ENCODE peak calls at places on chromosome 15, in ten cellular contexts. Y is neural progenitor cell; M is GM23338; A is left lung; P is fibroblast of lung; Z is testis; E is CD8-positive, alpha-beta T cell; C is HCT116; R is breast epithelium; L is OCI-LY7. S is an unnamed sample.

GRCh38 chr15:68768321-68768720 is 52.4 kb downstream of the ANP32A start:
- DNase-seq in Z (no peak), A (no peak), E (no peak), M (no peak), R (no peak), P (peak), Y (no peak), L (no peak), C (no peak), S (no peak)

GRCh38 chr15:50151468-50151867 is 30.5 kb upstream of the SLC27A2 start:
- DNase-seq in R (no peak), P (no peak), Y (no peak), L (no peak), Z (no peak), E (no peak), C (no peak), A (no peak), M (no peak), S (no peak)

GRCh38 chr15:25725758-25726157 is 137.4 kb downstream of the ATP10A start:
- DNase-seq in L (no peak), M (no peak), Z (peak), R (no peak), C (no peak), Y (no peak), A (no peak), E (no peak), P (no peak), S (no peak)

GRCh38 chr15:34038023-34038403 is 991 bp downstream of the AVEN start:
- DNase-seq in Y (no peak), M (no peak), R (no peak), A (no peak), P (no peak), Z (no peak), L (no peak), C (no peak), E (no peak), S (no peak)

GRCh38 chr15:47374222-47374621 is 343.1 kb upstream of the SEMA6D start:
- DNase-seq in C (no peak), E (no peak), L (no peak), R (no peak), M (peak), Z (no peak), A (no peak), P (peak), Y (no peak), S (peak)

GRCh38 chr15:67031321-67031720 is 34.1 kb upstream of the SMAD3 start:
- DNase-seq in R (no peak), P (no peak), M (no peak), Y (no peak), E (no peak), A (no peak), Z (no peak), C (no peak), L (no peak), S (no peak)

GRCh38 chr15:56215769-56216168 is 27.9 kb downstream of the RFX7 start:
- DNase-seq in C (no peak), A (no peak), Y (no peak), P (peak), E (no peak), Z (no peak), R (no peak), M (peak), L (no peak), S (no peak)

GRCh38 chr15:48925714-48926223 is 38.0 kb downstream of the SHC4 start:
- DNase-seq in Z (no peak), E (no peak), A (no peak), P (peak), C (peak), M (no peak), R (no peak), Y (no peak), L (no peak), S (no peak)

GRCh38 chr15:79244876-79245275 is 37.6 kb upstream of the ANKRD34C start:
- DNase-seq in E (no peak), Z (no peak), R (no peak), P (no peak), M (no peak), L (no peak), A (no peak), C (no peak), Y (no peak), S (no peak)

GRCh38 chr15:86743283-86743903 is 663.7 kb downstream of the AGBL1 start:
- DNase-seq in R (no peak), E (peak), M (peak), P (no peak), Z (peak), Y (peak), A (no peak), L (peak), C (no peak), S (peak)

GRCh38 chr15:79896131-79896633 is 632 bp downstream of the MTHFS start:
- DNase-seq in Z (no peak), A (no peak), Y (peak), E (peak), C (no peak), R (no peak), P (no peak), M (no peak), L (no peak), S (no peak)

GRCh38 chr15:84905016-84905916 is 20.8 kb downstream of the SLC28A1 start:
- DNase-seq in R (no peak), Y (no peak), C (no peak), E (no peak), M (no peak), Z (no peak), A (no peak), L (no peak), P (no peak), S (no peak)

GRCh38 chr15:72859023-72859756 is 75.6 kb upstream of the ADPGK start:
- DNase-seq in P (no peak), Z (no peak), A (no peak), C (no peak), R (no peak), M (no peak), Y (no peak), E (no peak), L (no peak), S (peak)

GRCh38 chr15:66850078-66850991 is 148.3 kb downstream of the SMAD6 start:
- DNase-seq in Y (no peak), A (no peak), C (no peak), Z (peak), M (no peak), R (no peak), L (peak), P (no peak), E (no peak), S (no peak)

GRCh38 chr15:48459571-48460461 is 128.6 kb downstream of the DUT start:
- DNase-seq in A (no peak), E (no peak), P (peak), Z (no peak), M (no peak), Y (no peak), R (no peak), C (peak), L (no peak), S (no peak)

GRCh38 chr15:82585072-82585471 is 44.8 kb upstream of the RPS17 start:
- DNase-seq in R (no peak), Z (no peak), M (peak), L (no peak), E (no peak), Y (no peak), P (peak), C (no peak), A (no peak), S (no peak)

GRCh38 chr15:65902373-65902772 is 33.1 kb downstream of the RAB11A start:
- DNase-seq in L (peak), Y (no peak), Z (peak), E (no peak), C (peak), A (peak), P (no peak), M (peak), R (no peak), S (no peak)

GRCh38 chr15:70935631-70936030 is 43.0 kb downstream of the LRRC49 start:
- DNase-seq in L (no peak), R (no peak), A (no peak), C (no peak), E (no peak), M (peak), Z (no peak), P (no peak), Y (no peak), S (no peak)

GRCh38 chr15:75669879-75670212 is 22.1 kb downstream of the SNX33 start:
- DNase-seq in R (no peak), C (no peak), Y (no peak), L (no peak), M (no peak), Z (no peak), A (no peak), E (no peak), P (no peak), S (no peak)

GRCh38 chr15:97981058-97981457 is 20.6 kb downstream of the ARRDC4 start:
- DNase-seq in E (no peak), R (no peak), A (no peak), M (no peak), C (no peak), P (no peak), Z (no peak), L (no peak), Y (no peak), S (no peak)

GRCh38 chr15:98330692-98331435 is 317.5 kb upstream of the IGF1R start:
- DNase-seq in Y (no peak), M (no peak), C (no peak), R (no peak), L (no peak), E (no peak), A (no peak), Z (no peak), P (no peak), S (no peak)

GRCh38 chr15:44295909-44296420 is 7.4 kb downstream of the GOLM2 start:
- DNase-seq in Y (no peak), A (no peak), E (no peak), Z (no peak), L (no peak), R (no peak), M (no peak), C (no peak), P (peak), S (no peak)

GRCh38 chr15:80611543-80612080 is 83.5 kb upstream of the ABHD17C start:
- DNase-seq in R (no peak), P (no peak), Z (no peak), M (no peak), L (no peak), A (no peak), Y (peak), C (no peak), E (no peak), S (no peak)

GRCh38 chr15:67157779-67158366 is 92.5 kb downstream of the SMAD3 start:
- DNase-seq in R (no peak), L (no peak), Y (no peak), P (no peak), Z (no peak), C (no peak), M (no peak), E (no peak), A (no peak), S (no peak)

GRCh38 chr15:51367322-51367976 is 26.0 kb downstream of the GLDN start:
- DNase-seq in A (no peak), P (no peak), Z (peak), C (no peak), E (no peak), M (no peak), Y (peak), R (no peak), L (no peak), S (peak)

GRCh38 chr15:90063733-90064247 is 38.5 kb downstream of the IDH2 start:
- DNase-seq in E (no peak), Y (no peak), C (no peak), A (peak), P (no peak), Z (peak), L (no peak), R (no peak), M (no peak), S (no peak)

GRCh38 chr15:79283252-79284048 is 928 bp downstream of the ANKRD34C start:
- DNase-seq in R (no peak), C (no peak), L (no peak), Z (peak), E (no peak), Y (peak), M (peak), P (peak), A (peak), S (no peak)

GRCh38 chr15:92886815-92887214 is 13.3 kb upstream of the CHD2 start:
- DNase-seq in A (no peak), C (no peak), Z (no peak), P (no peak), Y (no peak), L (no peak), M (no peak), R (no peak), E (no peak), S (no peak)
- H3K4me3 ChIP-seq in A (peak), C (no peak), Z (no peak), P (peak), Y (peak), L (no peak), M (no peak), R (peak), E (peak), S (no peak)

DNA sequence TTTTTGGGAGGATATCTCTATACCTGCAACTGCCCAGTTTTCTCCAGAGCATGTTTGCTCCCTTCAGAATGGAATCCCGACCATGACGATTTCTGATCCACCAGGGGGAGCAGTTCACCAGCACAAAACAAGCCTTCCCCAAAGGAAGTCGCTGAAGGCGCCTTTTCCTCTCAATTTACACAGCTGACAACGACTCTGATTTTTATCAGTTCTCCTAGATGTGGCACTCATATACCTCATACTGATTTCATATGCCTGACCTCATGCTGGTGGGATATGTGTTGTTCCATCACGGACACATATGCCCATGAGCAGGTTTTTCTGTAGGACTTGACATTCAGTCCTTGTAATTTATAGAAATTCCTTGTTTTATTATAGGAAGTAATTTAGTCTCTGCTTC is 1028.2 kb downstream of the MCTP2 start:
- DNase-seq in R (no peak), M (peak), Z (peak), P (peak), A (no peak), C (peak), L (peak), E (peak), Y (peak), S (peak)
- H3K27ac ChIP-seq in R (peak), M (no peak), Z (peak), P (no peak), A (peak), C (no peak), L (no peak), E (no peak), Y (no peak), S (no peak)

DNA sequence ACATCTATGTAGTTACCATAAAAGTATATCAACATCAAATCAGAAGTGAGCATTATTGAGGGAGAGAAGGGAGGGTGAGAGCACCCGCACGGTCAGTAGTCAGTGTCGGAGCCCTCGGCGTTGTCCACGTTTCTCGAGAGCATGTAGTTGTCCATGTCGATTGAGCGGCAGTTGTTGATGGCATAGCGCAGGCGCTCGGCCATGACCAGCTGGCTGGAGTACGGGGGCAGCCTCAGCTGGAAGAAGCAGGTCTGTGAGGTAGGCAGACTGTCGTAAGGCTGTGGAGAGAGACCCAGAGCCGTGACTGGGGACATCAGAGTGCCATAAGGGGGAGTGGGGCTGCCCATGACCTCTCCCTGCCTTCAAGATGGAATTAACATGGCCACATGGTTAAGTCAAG is 11.8 kb downstream of the FBXL22 start:
- DNase-seq in R (no peak), Y (no peak), C (no peak), A (no peak), P (no peak), L (no peak), M (no peak), Z (no peak), E (no peak), S (no peak)
- H3K4me3 ChIP-seq in R (no peak), Y (no peak), C (no peak), A (no peak), P (no peak), L (no peak), M (no peak), Z (no peak), E (no peak), S (no peak)

GRCh38 chr15:41018534-41018933 is 65.3 kb downstream of the CHAC1 start:
- DNase-seq in C (no peak), M (peak), A (no peak), R (no peak), Z (peak), L (no peak), E (no peak), Y (peak), P (peak), S (no peak)

GRCh38 chr15:41013698-41014414 is 60.6 kb downstream of the CHAC1 start:
- DNase-seq in A (no peak), Z (no peak), Y (no peak), R (no peak), E (no peak), P (peak), M (no peak), L (no peak), C (no peak), S (no peak)

GRCh38 chr15:41020311-41020710 is 67.0 kb downstream of the CHAC1 start:
- DNase-seq in R (no peak), Z (no peak), E (no peak), L (no peak), P (no peak), M (no peak), Y (no peak), C (no peak), A (no peak), S (no peak)

GRCh38 chr15:41019174-41019573 is 65.9 kb downstream of the CHAC1 start:
- DNase-seq in P (no peak), E (no peak), C (no peak), M (no peak), Z (no peak), L (no peak), Y (no peak), R (no peak), A (no peak), S (no peak)

DNA sequence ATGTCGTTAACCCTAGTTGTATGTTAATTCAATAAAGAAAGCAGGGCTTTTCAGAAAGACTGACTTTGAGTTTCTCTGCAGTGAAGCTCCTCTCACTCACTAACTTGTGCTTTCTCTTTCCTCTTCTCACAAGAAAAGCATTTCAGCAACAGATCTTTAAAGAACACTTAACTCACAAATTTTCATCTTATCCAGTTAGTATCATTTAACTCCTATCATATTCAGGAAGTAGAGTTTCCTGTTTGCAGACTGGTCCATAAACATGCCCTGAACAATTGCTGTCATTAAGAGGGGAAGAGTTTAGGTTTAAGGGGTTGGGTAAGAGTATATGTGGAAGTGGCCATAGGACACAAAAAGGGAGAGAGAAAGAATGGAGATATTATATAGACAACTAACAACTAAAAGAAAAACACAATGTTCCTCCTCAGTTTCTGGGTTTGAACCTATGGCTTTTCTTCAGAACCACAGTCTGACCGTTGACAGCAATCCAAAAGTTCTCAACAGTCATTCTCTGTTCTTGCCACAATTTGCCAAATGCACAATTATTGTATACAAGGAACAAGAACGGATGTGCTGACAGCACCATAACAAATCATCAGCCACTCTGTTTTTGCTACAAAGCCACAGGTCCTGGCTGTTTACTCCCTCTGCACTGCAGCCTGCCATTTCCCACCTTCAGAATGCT is 63.9 kb downstream of the CHAC1 start:
- DNase-seq in R (no peak), P (peak), L (no peak), E (no peak), M (no peak), C (no peak), Y (no peak), A (no peak), Z (no peak), S (no peak)
- H3K27ac ChIP-seq in R (no peak), P (no peak), L (no peak), E (no peak), M (no peak), C (no peak), Y (no peak), A (peak), Z (no peak), S (no peak)

GRCh38 chr15:88794001-88794400 is 9.2 kb upstream of the ACAN start:
- DNase-seq in L (no peak), E (no peak), A (no peak), C (no peak), Z (no peak), R (no peak), P (no peak), M (no peak), Y (no peak), S (no peak)
- H3K4me3 ChIP-seq in L (no peak), E (no peak), A (no peak), C (no peak), Z (no peak), R (no peak), P (no peak), M (no peak), Y (no peak), S (no peak)

GRCh38 chr15:57528940-57529565 is 62.7 kb upstream of the MYZAP start:
- DNase-seq in E (no peak), Z (no peak), C (no peak), M (no peak), L (no peak), A (no peak), P (no peak), Y (no peak), R (no peak), S (no peak)

GRCh38 chr15:57525581-57525980 is 66.1 kb upstream of the MYZAP start:
- DNase-seq in R (no peak), M (no peak), C (no peak), A (no peak), L (no peak), E (no peak), Y (no peak), Z (no peak), P (no peak), S (no peak)

GRCh38 chr15:57527382-57528091 is 64.2 kb upstream of the MYZAP start:
- DNase-seq in R (no peak), Z (peak), L (peak), C (peak), Y (peak), A (no peak), E (no peak), P (peak), M (peak), S (peak)

GRCh38 chr15:57526615-57527014 is 65.1 kb upstream of the MYZAP start:
- DNase-seq in L (no peak), C (no peak), M (no peak), R (no peak), Y (no peak), E (no peak), Z (no peak), A (no peak), P (no peak), S (no peak)

DNA sequence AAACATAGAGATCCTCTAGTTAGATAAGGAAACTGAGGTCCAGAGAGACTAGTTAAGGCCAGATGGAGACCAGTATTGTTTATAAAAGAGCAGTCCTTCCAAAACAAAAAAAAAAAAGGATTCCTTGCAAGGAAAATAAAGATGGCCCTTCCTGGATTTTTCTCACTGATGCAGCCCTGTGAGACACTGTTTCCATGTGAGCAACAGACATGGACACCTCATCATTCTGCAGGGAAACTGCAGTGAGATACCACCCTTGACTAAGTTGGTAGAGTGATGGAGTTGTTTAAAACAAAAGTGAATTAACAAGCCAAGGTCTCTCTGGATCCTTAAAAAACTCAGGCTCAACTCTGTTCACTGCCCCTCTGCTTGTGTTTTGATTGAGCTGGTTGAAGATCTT is 65.6 kb upstream of the MYZAP start:
- DNase-seq in P (no peak), Y (no peak), E (no peak), L (no peak), C (no peak), Z (no peak), R (no peak), M (no peak), A (no peak), S (no peak)
- H3K27ac ChIP-seq in P (no peak), Y (no peak), E (no peak), L (no peak), C (no peak), Z (no peak), R (no peak), M (peak), A (no peak), S (no peak)

GRCh38 chr15:96344706-96345559 is 14.4 kb downstream of the NR2F2 start:
- DNase-seq in M (peak), A (no peak), Y (peak), P (no peak), Z (no peak), E (no peak), L (no peak), R (no peak), C (no peak), S (no peak)
- H3K4me3 ChIP-seq in M (peak), A (peak), Y (peak), P (peak), Z (peak), E (no peak), L (no peak), R (peak), C (no peak), S (no peak)

S was measured in WERI-Rb-1.